ENCODE peak calls at places on chromosome 1, in four cellular contexts. G is stimulated activated CD8-positive, alpha-beta memory T cell treated with anti-CD3 and anti-CD28 coated beads, Interleukin-7, amount 100 ng/mL, for 1 hour; E is left cardiac atrium; Q is Calu3. I is an unnamed sample.

GRCh38 chr1:2038229-2038628 is 12.0 kb upstream of the PRKCZ start:
- DNase-seq in Q (no peak), G (no peak), E (no peak), I (no peak)

GRCh38 chr1:247228133-247228532 is 27.7 kb upstream of the VN1R5 start:
- DNase-seq in Q (no peak), E (no peak), G (no peak), I (peak)

GRCh38 chr1:3351300-3352083 is 103.0 kb upstream of the ARHGEF16 start:
- DNase-seq in E (no peak), Q (no peak), G (no peak), I (no peak)

GRCh38 chr1:41955461-41956159 is 36.9 kb upstream of the HIVEP3 start:
- DNase-seq in G (no peak), E (no peak), Q (peak), I (peak)

GRCh38 chr1:24683713-24684162 is 40.6 kb downstream of the SRRM1 start:
- DNase-seq in G (no peak), E (peak), Q (peak), I (peak)

GRCh38 chr1:33348194-33348593 is 27.3 kb upstream of the A3GALT2 start:
- DNase-seq in G (no peak), Q (no peak), E (no peak), I (peak)

GRCh38 chr1:150281221-150281757 is 1.1 kb upstream of the CIART start:
- DNase-seq in G (peak), Q (peak), E (peak), I (peak)

GRCh38 chr1:94739521-94740061 is 80.6 kb upstream of the SLC44A3 start:
- DNase-seq in Q (no peak), E (peak), G (no peak), I (peak)

GRCh38 chr1:231869364-231869763 is 242.8 kb downstream of the DISC1 start:
- DNase-seq in Q (no peak), G (no peak), E (no peak), I (no peak)

GRCh38 chr1:81220614-81221071 is 580.1 kb upstream of the ADGRL2 start:
- DNase-seq in Q (no peak), G (no peak), E (no peak), I (no peak)

GRCh38 chr1:204123376-204123775 is 28.5 kb downstream of the ETNK2 start:
- DNase-seq in E (no peak), G (no peak), Q (no peak), I (peak)

GRCh38 chr1:102858695-102859094 is 249.6 kb downstream of the COL11A1 start:
- DNase-seq in E (no peak), G (no peak), Q (no peak), I (no peak)

GRCh38 chr1:44701141-44701573 is 26.6 kb downstream of the ARMH1 start:
- DNase-seq in E (no peak), G (no peak), Q (no peak), I (no peak)

GRCh38 chr1:23194119-23194984 is 22.9 kb downstream of the HTR1D start:
- DNase-seq in E (no peak), Q (no peak), G (no peak), I (peak)

GRCh38 chr1:241902376-241903067 is 54.5 kb downstream of the EXO1 start:
- DNase-seq in G (no peak), E (no peak), Q (no peak), I (no peak)

GRCh38 chr1:97680894-97681293 is 239.9 kb downstream of the DPYD start:
- DNase-seq in Q (no peak), G (no peak), E (no peak), I (no peak)

GRCh38 chr1:212635141-212635601 is 26.6 kb downstream of the ATF3 start:
- DNase-seq in G (no peak), E (no peak), Q (peak), I (no peak)

GRCh38 chr1:186819140-186819539 is 9.6 kb upstream of the PLA2G4A start:
- DNase-seq in E (no peak), Q (no peak), G (no peak), I (no peak)

GRCh38 chr1:6489799-6490180 is 1.7 kb downstream of the PLEKHG5 start:
- DNase-seq in G (peak), Q (peak), E (peak), I (peak)

GRCh38 chr1:229192031-229192430 is 78.9 kb upstream of the RAB4A start:
- DNase-seq in G (no peak), E (no peak), Q (no peak), I (no peak)

GRCh38 chr1:10506677-10507047 is 31.9 kb downstream of the PEX14 start:
- DNase-seq in G (no peak), Q (no peak), E (no peak), I (no peak)

GRCh38 chr1:208333676-208334075 is 89.5 kb upstream of the PLXNA2 start:
- DNase-seq in G (no peak), E (no peak), Q (no peak), I (no peak)

GRCh38 chr1:202684716-202685115 is 25.5 kb downstream of the SYT2 start:
- DNase-seq in Q (no peak), G (no peak), E (no peak), I (peak)

GRCh38 chr1:204255966-204256365 is 42.2 kb upstream of the GOLT1A start:
- DNase-seq in Q (no peak), E (no peak), G (no peak), I (no peak)

GRCh38 chr1:110975265-110975664 is 11.5 kb upstream of the LRIF1 start:
- DNase-seq in E (no peak), G (no peak), Q (no peak), I (no peak)

GRCh38 chr1:8412183-8412831 is 94.4 kb downstream of the SLC45A1 start:
- DNase-seq in E (peak), Q (no peak), G (no peak), I (peak)

GRCh38 chr1:195019385-195019784 is 1588.9 kb downstream of the KCNT2 start:
- DNase-seq in Q (no peak), G (no peak), E (no peak), I (no peak)

GRCh38 chr1:178768423-178768822 is 43.4 kb downstream of the RALGPS2 start:
- DNase-seq in G (no peak), Q (no peak), E (no peak), I (peak)

GRCh38 chr1:246454655-246455054 is 52.4 kb downstream of the SMYD3 start:
- DNase-seq in G (no peak), Q (no peak), E (no peak), I (no peak)

I was measured in ACHN.